ENCODE peak calls at places on chromosomes 6 and 20, in five cellular contexts. One of them, this sample, is unnamed.

GRCh38 chr6:44254957-44255808 is 2.1 kb downstream of the SLC35B2 start:
- DNase-seq in psoas muscle: no peak
- DNase-seq in CD8-positive, alpha-beta T cell: no peak
- DNase-seq in right cardiac atrium: no peak
- DNase-seq in neuronal stem cell: no peak
- DNase-seq in this sample: no peak

GRCh38 chr6:37068523-37069270 is 63.2 kb downstream of the FGD2 start:
- DNase-seq in right cardiac atrium: no peak
- DNase-seq in neuronal stem cell: no peak
- DNase-seq in CD8-positive, alpha-beta T cell: no peak
- DNase-seq in psoas muscle: peak
- DNase-seq in this sample: no peak

GRCh38 chr6:21909321-21909720 is 315.8 kb downstream of the SOX4 start:
- DNase-seq in psoas muscle: no peak
- DNase-seq in neuronal stem cell: no peak
- DNase-seq in CD8-positive, alpha-beta T cell: no peak
- DNase-seq in right cardiac atrium: no peak
- DNase-seq in this sample: no peak

GRCh38 chr6:23775127-23775526 is 350.9 kb upstream of the NRSN1 start:
- DNase-seq in neuronal stem cell: no peak
- DNase-seq in psoas muscle: no peak
- DNase-seq in CD8-positive, alpha-beta T cell: no peak
- DNase-seq in right cardiac atrium: no peak
- DNase-seq in this sample: no peak

GRCh38 chr6:144194293-144194828 is 44.0 kb downstream of the STX11 start:
- DNase-seq in neuronal stem cell: no peak
- DNase-seq in right cardiac atrium: no peak
- DNase-seq in psoas muscle: no peak
- DNase-seq in CD8-positive, alpha-beta T cell: no peak
- DNase-seq in this sample: no peak

GRCh38 chr20:3749689-3750639 is 17.5 kb downstream of the HSPA12B start:
- DNase-seq in neuronal stem cell: peak
- DNase-seq in psoas muscle: no peak
- DNase-seq in CD8-positive, alpha-beta T cell: no peak
- DNase-seq in right cardiac atrium: no peak
- DNase-seq in this sample: no peak

GRCh38 chr6:44227138-44227770 is 3.9 kb downstream of the SLC29A1 start:
- DNase-seq in right cardiac atrium: no peak
- DNase-seq in CD8-positive, alpha-beta T cell: no peak
- DNase-seq in psoas muscle: no peak
- DNase-seq in neuronal stem cell: no peak
- DNase-seq in this sample: no peak

GRCh38 chr6:46598215-46598614 is 54.4 kb downstream of the CYP39A1 start:
- DNase-seq in CD8-positive, alpha-beta T cell: no peak
- DNase-seq in right cardiac atrium: no peak
- DNase-seq in psoas muscle: no peak
- DNase-seq in neuronal stem cell: no peak
- DNase-seq in this sample: no peak

GRCh38 chr20:23086931-23087411 is 847 bp upstream of the CD93 start:
- DNase-seq in neuronal stem cell: no peak
- DNase-seq in psoas muscle: peak
- DNase-seq in right cardiac atrium: peak
- DNase-seq in CD8-positive, alpha-beta T cell: no peak
- DNase-seq in this sample: no peak

GRCh38 chr6:35400901-35401311 is 51.2 kb upstream of the FANCE start:
- DNase-seq in right cardiac atrium: no peak
- DNase-seq in CD8-positive, alpha-beta T cell: no peak
- DNase-seq in neuronal stem cell: no peak
- DNase-seq in psoas muscle: no peak
- DNase-seq in this sample: no peak

GRCh38 chr20:51376121-51376520 is 166.4 kb downstream of the NFATC2 start:
- DNase-seq in neuronal stem cell: no peak
- DNase-seq in right cardiac atrium: no peak
- DNase-seq in psoas muscle: no peak
- DNase-seq in CD8-positive, alpha-beta T cell: no peak
- DNase-seq in this sample: no peak

GRCh38 chr6:21915707-21916399 is 322.3 kb downstream of the SOX4 start:
- DNase-seq in psoas muscle: no peak
- DNase-seq in right cardiac atrium: no peak
- DNase-seq in neuronal stem cell: no peak
- DNase-seq in CD8-positive, alpha-beta T cell: no peak
- DNase-seq in this sample: no peak

GRCh38 chr6:70119218-70119835 is 183.6 kb downstream of the COL9A1 start:
- DNase-seq in right cardiac atrium: no peak
- DNase-seq in CD8-positive, alpha-beta T cell: no peak
- DNase-seq in neuronal stem cell: no peak
- DNase-seq in psoas muscle: no peak
- DNase-seq in this sample: no peak

GRCh38 chr6:33277663-33278391 is 904 bp downstream of the B3GALT4 start:
- DNase-seq in neuronal stem cell: no peak
- DNase-seq in right cardiac atrium: no peak
- DNase-seq in CD8-positive, alpha-beta T cell: peak
- DNase-seq in psoas muscle: no peak
- DNase-seq in this sample: no peak

GRCh38 chr6:30555428-30556005 is 772 bp downstream of the GNL1 start:
- DNase-seq in neuronal stem cell: no peak
- DNase-seq in CD8-positive, alpha-beta T cell: peak
- DNase-seq in psoas muscle: peak
- DNase-seq in right cardiac atrium: peak
- DNase-seq in this sample: no peak

GRCh38 chr6:116461563-116462507 is 660 bp downstream of the CALHM6 start:
- DNase-seq in psoas muscle: peak
- DNase-seq in neuronal stem cell: peak
- DNase-seq in CD8-positive, alpha-beta T cell: peak
- DNase-seq in right cardiac atrium: peak
- DNase-seq in this sample: peak

GRCh38 chr6:44226368-44227137 is 3.2 kb downstream of the SLC29A1 start:
- DNase-seq in neuronal stem cell: no peak
- DNase-seq in right cardiac atrium: no peak
- DNase-seq in CD8-positive, alpha-beta T cell: no peak
- DNase-seq in psoas muscle: no peak
- DNase-seq in this sample: no peak

GRCh38 chr6:13089296-13089994 is 238.9 kb downstream of the TBC1D7 start:
- DNase-seq in neuronal stem cell: no peak
- DNase-seq in psoas muscle: no peak
- DNase-seq in CD8-positive, alpha-beta T cell: no peak
- DNase-seq in right cardiac atrium: no peak
- DNase-seq in this sample: no peak

GRCh38 chr6:29728173-29728879 is 5.1 kb downstream of the HLA-F start:
- DNase-seq in psoas muscle: no peak
- DNase-seq in neuronal stem cell: no peak
- DNase-seq in CD8-positive, alpha-beta T cell: no peak
- DNase-seq in right cardiac atrium: no peak
- DNase-seq in this sample: no peak

DNA sequence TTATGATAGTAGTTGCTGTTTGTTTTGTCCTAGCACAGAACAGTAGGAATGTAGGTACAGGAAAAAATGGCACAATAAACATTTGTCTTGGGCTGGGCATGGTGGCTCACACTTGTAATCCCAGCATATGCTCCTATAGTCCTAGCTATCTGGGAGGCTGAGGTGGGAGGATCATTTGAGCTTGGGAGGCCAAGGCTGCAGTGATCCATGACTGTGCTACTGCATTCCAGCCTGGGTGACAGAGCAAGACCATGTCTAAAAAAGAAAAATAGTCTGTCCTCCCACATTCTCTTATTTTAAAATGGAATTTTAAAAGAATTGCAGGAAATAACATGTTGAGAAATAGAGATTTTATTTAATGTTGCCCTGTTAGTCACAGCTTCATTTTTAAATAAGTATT is 87.8 kb downstream of the ANKRD6 start:
- DNase-seq in CD8-positive, alpha-beta T cell: no peak
- DNase-seq in neuronal stem cell: no peak
- DNase-seq in psoas muscle: no peak
- DNase-seq in right cardiac atrium: no peak
- DNase-seq in this sample: no peak
- H3K27ac ChIP-seq in CD8-positive, alpha-beta T cell: no peak
- H3K27ac ChIP-seq in neuronal stem cell: no peak
- H3K27ac ChIP-seq in psoas muscle: no peak
- H3K27ac ChIP-seq in right cardiac atrium: no peak
- H3K27ac ChIP-seq in this sample: no peak

GRCh38 chr6:53043626-53044025 is 21.6 kb upstream of the FBXO9 start:
- DNase-seq in psoas muscle: no peak
- DNase-seq in neuronal stem cell: no peak
- DNase-seq in CD8-positive, alpha-beta T cell: no peak
- DNase-seq in right cardiac atrium: no peak
- DNase-seq in this sample: no peak
- H3K4me3 ChIP-seq in psoas muscle: no peak
- H3K4me3 ChIP-seq in neuronal stem cell: no peak
- H3K4me3 ChIP-seq in CD8-positive, alpha-beta T cell: no peak
- H3K4me3 ChIP-seq in right cardiac atrium: no peak
- H3K4me3 ChIP-seq in this sample: no peak

GRCh38 chr6:90175627-90176538 is 120.8 kb downstream of the BACH2 start:
- DNase-seq in psoas muscle: no peak
- DNase-seq in neuronal stem cell: no peak
- DNase-seq in right cardiac atrium: no peak
- DNase-seq in CD8-positive, alpha-beta T cell: peak
- DNase-seq in this sample: peak
- H3K27ac ChIP-seq in psoas muscle: peak
- H3K27ac ChIP-seq in neuronal stem cell: no peak
- H3K27ac ChIP-seq in right cardiac atrium: no peak
- H3K27ac ChIP-seq in CD8-positive, alpha-beta T cell: no peak
- H3K27ac ChIP-seq in this sample: peak

DNA sequence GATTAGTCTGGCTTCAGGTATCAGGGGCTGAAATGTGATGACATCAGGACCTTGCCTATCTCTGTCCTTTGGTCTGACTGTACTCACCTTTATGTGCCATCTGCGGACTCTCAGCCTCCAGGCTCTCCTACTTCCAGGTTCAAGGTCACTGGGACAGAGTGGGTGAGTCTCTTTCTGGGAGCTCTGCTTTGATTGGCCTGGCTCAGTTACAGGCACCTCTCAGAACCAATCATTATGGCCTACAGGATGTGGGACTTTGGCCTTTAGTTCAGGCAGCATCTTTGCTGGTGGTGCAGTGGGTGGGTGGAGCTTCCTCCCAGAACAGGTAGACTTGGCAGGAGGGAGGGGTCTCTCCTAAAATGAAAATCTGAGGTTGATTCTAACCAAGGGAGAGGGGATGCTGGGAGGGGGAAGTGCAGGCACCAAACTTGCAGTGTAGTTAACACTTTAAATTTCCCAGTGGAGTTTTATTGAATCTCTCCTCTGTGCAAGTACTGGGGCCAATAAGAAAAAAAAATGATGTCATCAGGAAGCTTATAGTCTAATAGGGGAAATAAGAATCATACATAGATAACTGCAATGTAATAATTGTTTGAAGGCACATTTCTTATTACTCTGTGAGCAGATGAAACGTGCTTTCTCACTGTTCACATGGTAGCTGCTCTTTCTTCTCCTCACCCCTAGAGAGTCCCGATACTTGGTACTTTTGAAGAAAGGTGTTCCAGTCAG is 53.4 kb downstream of the SLC24A3 start:
- DNase-seq in neuronal stem cell: no peak
- DNase-seq in right cardiac atrium: no peak
- DNase-seq in psoas muscle: no peak
- DNase-seq in CD8-positive, alpha-beta T cell: no peak
- DNase-seq in this sample: no peak
- H3K4me3 ChIP-seq in neuronal stem cell: no peak
- H3K4me3 ChIP-seq in right cardiac atrium: no peak
- H3K4me3 ChIP-seq in psoas muscle: no peak
- H3K4me3 ChIP-seq in CD8-positive, alpha-beta T cell: no peak
- H3K4me3 ChIP-seq in this sample: no peak

This sample was measured in effector memory CD4-positive, alpha-beta T cell.